ENCODE peak calls at places on chromosomes 5 and 9, in seven cellular contexts. V is spleen; E is activated T-helper 1 cell treated with anti-CD3 and anti-CD28 coated beads, Interleukin-2, amount 50 U/mL, for 16 hours; Z is GM04504; B is LoVo; S is CD8-positive, alpha-beta memory T cell; F is AG08396. D is an unnamed sample.
A peak's percentile ranks its signal among the peaks of the same experiment; 100 is the strongest.

GRCh38 chr5:149141224-149141956 is at the start of gene ABLIM3:
- DNase-seq in V (peak; percentile 93), E (peak; percentile 47), Z (no peak), B (peak; percentile 77), S (peak; percentile 57), F (peak; percentile 89), D (no peak)

GRCh38 chr5:118791986-118792734 is 196.2 kb downstream of the DTWD2 start:
- DNase-seq in V (no peak), E (no peak), Z (peak; percentile 43), B (peak; percentile 68), S (no peak), F (peak; percentile 57), D (peak; percentile 8)

GRCh38 chr9:36082928-36083327 is 46.2 kb downstream of the RECK start:
- DNase-seq in V (no peak), E (no peak), Z (no peak), B (peak; percentile 12), S (no peak), F (no peak), D (no peak)

GRCh38 chr5:16502866-16503265 is 37.3 kb upstream of the ZNF622 start:
- DNase-seq in V (no peak), E (no peak), Z (no peak), B (no peak), S (no peak), F (no peak), D (no peak)

GRCh38 chr5:181223729-181224389 is 778 bp downstream of the TRIM41 start:
- DNase-seq in V (no peak), E (no peak), Z (no peak), B (no peak), S (no peak), F (no peak), D (no peak)

GRCh38 chr9:105963700-105964099 is 269.4 kb downstream of the TMEM38B start:
- DNase-seq in V (no peak), E (no peak), Z (no peak), B (no peak), S (no peak), F (no peak), D (no peak)

GRCh38 chr9:116941266-116941665 is 254.2 kb downstream of the TRIM32 start:
- DNase-seq in V (no peak), E (no peak), Z (no peak), B (no peak), S (no peak), F (no peak), D (no peak)

GRCh38 chr5:10729320-10730133 is 31.5 kb downstream of the DAP start:
- DNase-seq in V (no peak), E (no peak), Z (no peak), B (no peak), S (no peak), F (no peak), D (no peak)

GRCh38 chr9:115115117-115115880 is 2.7 kb downstream of the TNC start:
- DNase-seq in V (no peak), E (no peak), Z (no peak), B (no peak), S (no peak), F (no peak), D (no peak)

GRCh38 chr9:114016101-114016500 is 62.0 kb downstream of the AMBP start:
- DNase-seq in V (peak; percentile 59), E (no peak), Z (no peak), B (no peak), S (no peak), F (no peak), D (no peak)

GRCh38 chr9:134986957-134987356 is 69.2 kb upstream of the FCN1 start:
- DNase-seq in V (peak; percentile 45), E (no peak), Z (no peak), B (no peak), S (no peak), F (no peak), D (no peak)

GRCh38 chr5:133396724-133397123 is 215.6 kb downstream of the FSTL4 start:
- DNase-seq in V (peak; percentile 65), E (no peak), Z (no peak), B (no peak), S (no peak), F (no peak), D (no peak)

D was measured in NT2/D1.